ENCODE peak calls at places on chromosomes 7 and 10, in four cellular contexts. X is bronchial epithelial cell, B is cardiac fibroblast, O is A549. Y is an unnamed sample.

GRCh38 chr7:154186811-154187210 is 134.6 kb downstream of the DPP6 start:
- DNase-seq in X (no peak), B (no peak), O (no peak), Y (no peak)

GRCh38 chr10:124648738-124649137 is 95.4 kb downstream of the FAM53B start:
- DNase-seq in X (peak; percentile 88), B (peak; percentile 89), O (no peak), Y (peak; percentile 14)

GRCh38 chr7:75847707-75848106 is 31.1 kb upstream of the RHBDD2 start:
- DNase-seq in X (no peak), B (no peak), O (no peak), Y (no peak)

GRCh38 chr7:47730135-47730534 is 148.2 kb upstream of the TNS3 start:
- DNase-seq in X (no peak), B (peak; percentile 32), O (no peak), Y (no peak)

GRCh38 chr7:114051871-114052324 is 133.1 kb upstream of the PPP1R3A start:
- DNase-seq in X (no peak), B (no peak), O (no peak), Y (no peak)

GRCh38 chr10:62054825-62055224 is 153.3 kb downstream of the ARID5B start:
- DNase-seq in X (no peak), B (no peak), O (no peak), Y (no peak)

GRCh38 chr7:26637610-26638009 is 226.8 kb downstream of the SKAP2 start:
- DNase-seq in X (no peak), B (no peak), O (no peak), Y (no peak)

GRCh38 chr10:75466886-75467285 is 35.5 kb downstream of the LRMDA start:
- DNase-seq in X (peak; percentile 93), B (no peak), O (no peak), Y (no peak)

GRCh38 chr7:135744938-135745701 is 3.5 kb downstream of the FAM180A start:
- DNase-seq in X (peak; percentile 92), B (peak; percentile 67), O (no peak), Y (no peak)

GRCh38 chr7:158321936-158322615 is 265.5 kb downstream of the PTPRN2 start:
- DNase-seq in X (no peak), B (no peak), O (no peak), Y (no peak)

GRCh38 chr10:21584834-21585530 is 51.0 kb downstream of the MLLT10 start:
- DNase-seq in X (no peak), B (no peak), O (no peak), Y (no peak)
- H3K4me3 ChIP-seq in X (no peak overlapping the region), B (no peak overlapping the region), O (no peak overlapping the region), Y (no peak overlapping the region)

DNA sequence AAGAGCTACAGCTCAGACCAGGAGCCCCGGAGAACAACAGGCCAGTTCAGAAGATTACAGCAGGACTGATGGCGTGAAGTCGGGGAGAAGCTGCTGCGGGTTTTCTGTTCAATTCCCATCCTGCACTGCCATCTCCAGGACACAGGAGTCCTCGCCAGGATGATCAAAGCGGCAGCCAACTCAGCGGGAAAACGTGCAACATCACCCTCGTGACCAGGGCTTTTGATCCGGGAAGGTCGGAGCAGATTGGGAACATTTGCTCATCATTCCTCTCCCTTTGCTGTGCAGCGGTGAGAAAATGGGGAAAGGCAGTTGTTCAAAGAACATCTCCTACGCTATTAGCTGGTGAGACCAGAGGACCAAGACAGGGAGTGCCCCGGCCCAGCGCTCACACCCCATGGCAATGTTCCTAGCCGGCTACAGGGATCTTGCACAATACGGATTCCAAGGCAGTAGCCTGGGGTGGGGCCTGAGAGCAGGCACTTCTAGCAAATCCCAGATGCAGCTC is 50.4 kb upstream of the FOXK1 start:
- DNase-seq in X (peak; percentile 84), B (peak; percentile 96), O (peak; percentile 96), Y (peak; percentile 41)
- TF ChIP-seq CTCF in X (peak; percentile 88), B (peak; percentile 76), O (peak; percentile 86), Y (peak; percentile 59)

GRCh38 chr10:132586731-132587130 is 49.1 kb downstream of the INPP5A start:
- DNase-seq in X (no peak), B (no peak), O (no peak), Y (no peak)

GRCh38 chr10:132589015-132589414 is 51.4 kb downstream of the INPP5A start:
- DNase-seq in X (no peak), B (no peak), O (no peak), Y (no peak)

GRCh38 chr10:132587175-132587574 is 49.6 kb downstream of the INPP5A start:
- DNase-seq in X (no peak), B (no peak), O (no peak), Y (no peak)

GRCh38 chr10:132589681-132590080 is 52.1 kb downstream of the INPP5A start:
- DNase-seq in X (no peak), B (no peak), O (no peak), Y (no peak)

GRCh38 chr10:132588301-132589013 is 50.9 kb downstream of the INPP5A start:
- DNase-seq in X (no peak), B (peak; percentile 56), O (no peak), Y (no peak)
- H3K4me3 ChIP-seq in X (no peak overlapping the region), B (no peak overlapping the region), O (no peak overlapping the region), Y (no peak overlapping the region)

GRCh38 chr10:90293629-90294028 is 564.2 kb downstream of the HTR7 start:
- DNase-seq in X (no peak), B (no peak), O (no peak), Y (peak; percentile 57)

GRCh38 chr10:90286406-90286805 is 571.4 kb downstream of the HTR7 start:
- DNase-seq in X (no peak), B (no peak), O (no peak), Y (no peak)

GRCh38 chr10:90289037-90289436 is 568.8 kb downstream of the HTR7 start:
- DNase-seq in X (peak; percentile 61), B (peak; percentile 75), O (no peak), Y (no peak)

GRCh38 chr10:90286941-90287340 is 570.9 kb downstream of the HTR7 start:
- DNase-seq in X (no peak), B (no peak), O (no peak), Y (peak; percentile 4)

GRCh38 chr10:90288403-90288933 is 569.4 kb downstream of the HTR7 start:
- DNase-seq in X (peak; percentile 42), B (peak; percentile 71), O (no peak), Y (peak; percentile 4)
- TF ChIP-seq CTCF in X (peak; percentile 20), B (peak; percentile 42), O (no peak), Y (peak; percentile 57)

DNA sequence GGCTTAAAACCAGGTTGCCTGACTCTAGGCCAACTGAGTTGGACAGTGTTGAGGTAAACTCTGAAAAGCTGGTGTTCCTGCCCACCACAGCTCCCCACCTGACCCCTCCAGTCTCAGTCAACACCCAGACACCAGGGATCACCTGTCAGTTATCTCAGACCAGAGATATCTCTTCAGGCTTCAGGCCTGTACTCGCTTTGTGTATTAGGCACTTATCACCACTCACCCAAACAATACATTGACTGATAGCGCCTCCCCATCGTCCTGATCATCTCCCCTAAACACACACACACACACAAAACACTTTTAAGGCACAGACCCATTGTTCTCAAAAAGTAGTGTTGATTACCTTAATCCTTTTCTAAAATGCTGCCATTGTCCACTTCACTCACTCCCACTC is 111.5 kb downstream of the PLCE1 start:
- DNase-seq in X (no peak), B (no peak), O (no peak), Y (no peak)
- H3K4me3 ChIP-seq in X (no peak overlapping the region), B (no peak overlapping the region), O (no peak overlapping the region), Y (no peak overlapping the region)

GRCh38 chr7:155809332-155809946 is 2.8 kb downstream of the SHH start:
- DNase-seq in X (no peak), B (no peak), O (no peak), Y (no peak)

GRCh38 chr7:155808551-155809331 is 3.5 kb downstream of the SHH start:
- DNase-seq in X (no peak), B (no peak), O (peak; percentile 54), Y (no peak)

GRCh38 chr7:155807013-155807804 is 5.1 kb downstream of the SHH start:
- DNase-seq in X (no peak), B (no peak), O (no peak), Y (no peak)

GRCh38 chr7:155806096-155806871 is 6.0 kb downstream of the SHH start:
- DNase-seq in X (no peak), B (no peak), O (no peak), Y (no peak)

DNA sequence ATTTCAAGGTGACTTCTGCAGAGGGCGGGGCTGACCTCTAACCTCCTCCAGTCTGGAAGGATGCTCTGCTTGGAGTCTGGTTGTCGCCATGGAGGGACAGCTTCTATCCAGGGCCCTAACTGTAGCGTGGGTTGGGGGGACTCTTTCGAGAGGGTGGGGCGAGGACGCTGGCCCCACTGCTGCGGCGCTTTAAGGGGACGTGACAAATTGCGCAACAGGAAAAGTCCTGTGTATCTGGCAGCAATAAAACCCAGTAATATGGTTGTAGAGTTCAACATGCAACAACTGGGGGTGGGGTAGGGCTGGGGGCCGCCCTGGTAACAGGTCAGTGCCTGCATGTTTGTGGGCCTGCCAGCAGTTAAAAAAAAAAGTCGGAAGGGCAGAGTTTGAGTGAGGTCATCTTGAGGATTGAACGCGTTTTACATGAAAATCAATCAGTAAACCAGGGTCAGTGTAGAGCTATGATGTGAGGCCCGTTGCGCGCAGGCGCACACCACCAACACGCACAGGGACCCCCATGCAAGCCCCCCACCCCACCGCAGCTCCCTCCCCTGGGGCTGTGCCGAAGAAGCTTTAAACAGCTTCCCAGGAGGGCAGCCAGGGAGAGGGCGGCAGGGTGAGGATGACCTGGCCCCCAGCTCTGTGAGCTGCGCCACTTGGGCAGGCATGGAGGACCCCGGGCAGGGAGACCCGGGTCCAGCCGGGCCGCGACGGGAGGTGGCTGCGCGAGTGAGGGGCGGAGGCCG is 4.3 kb downstream of the SHH start:
- DNase-seq in X (no peak), B (no peak), O (no peak), Y (no peak)
- TF ChIP-seq CTCF in X (no peak), B (no peak), O (no peak), Y (no peak)

Y was measured in LNCaP clone FGC.